ENCODE peak calls at places on chromosome 2, in seven cellular contexts. O is SK-MEL-5; E is activated gamma-delta T cell; X is EH; M is ACHN; Z is ELF-1; J is activated CD4-positive, alpha-beta T cell treated with anti-CD3 and anti-CD28 coated beads, Interleukin-2, amount 50 U/mL, for 1 hour. T is an unnamed sample.

GRCh38 chr2:219628986-219629901 is 1.8 kb downstream of the SLC4A3 start:
- DNase-seq in O (no peak), E (no peak), X (no peak), M (no peak), Z (no peak), J (no peak), T (no peak)

GRCh38 chr2:138846216-138846821 is 66.1 kb upstream of the NXPH2 start:
- DNase-seq in O (peak), E (no peak), X (peak), M (peak), Z (no peak), J (no peak), T (no peak)

GRCh38 chr2:146873056-146873455 is 971.8 kb upstream of the ACVR2A start:
- DNase-seq in O (no peak), E (no peak), X (no peak), M (no peak), Z (no peak), J (no peak), T (no peak)

GRCh38 chr2:112023707-112024106 is 31.4 kb upstream of the TMEM87B start:
- DNase-seq in O (no peak), E (no peak), X (no peak), M (no peak), Z (no peak), J (no peak), T (no peak)

GRCh38 chr2:205712508-205712907 is 30.2 kb downstream of the NRP2 start:
- DNase-seq in O (no peak), E (no peak), X (peak), M (peak), Z (no peak), J (no peak), T (no peak)

GRCh38 chr2:46163804-46164569 is 133.2 kb upstream of the EPAS1 start:
- DNase-seq in O (no peak), E (no peak), X (peak), M (no peak), Z (peak), J (no peak), T (no peak)

GRCh38 chr2:117128471-117128870 is 686.0 kb upstream of the DDX18 start:
- DNase-seq in O (peak), E (no peak), X (no peak), M (no peak), Z (peak), J (no peak), T (no peak)

GRCh38 chr2:163934134-163934533 is 198.3 kb upstream of the FIGN start:
- DNase-seq in O (no peak), E (no peak), X (no peak), M (no peak), Z (no peak), J (no peak), T (no peak)

GRCh38 chr2:218959761-218960195 is 312 bp downstream of the CDK5R2 start:
- DNase-seq in O (no peak), E (no peak), X (no peak), M (no peak), Z (peak), J (no peak), T (no peak)

GRCh38 chr2:61978522-61978921 is 73.0 kb downstream of the COMMD1 start:
- DNase-seq in O (peak), E (no peak), X (peak), M (no peak), Z (no peak), J (no peak), T (no peak)

GRCh38 chr2:28586864-28587263 is 91.0 kb downstream of the PLB1 start:
- DNase-seq in O (no peak), E (no peak), X (no peak), M (no peak), Z (no peak), J (peak), T (peak)

GRCh38 chr2:241878007-241878970 is 8.8 kb downstream of the RTP5 start:
- DNase-seq in O (peak), E (peak), X (peak), M (peak), Z (peak), J (peak), T (peak)

GRCh38 chr2:95027369-95027720 is 1.8 kb downstream of the MAL start:
- DNase-seq in O (no peak), E (no peak), X (no peak), M (no peak), Z (no peak), J (no peak), T (no peak)

GRCh38 chr2:70627499-70627898 is 73.9 kb upstream of the TGFA start:
- DNase-seq in O (peak), E (no peak), X (no peak), M (no peak), Z (no peak), J (no peak), T (no peak)

GRCh38 chr2:168343586-168343985 is 96.2 kb upstream of the STK39 start:
- DNase-seq in O (no peak), E (no peak), X (peak), M (no peak), Z (no peak), J (no peak), T (no peak)

GRCh38 chr2:98385050-98385699 is 38.9 kb downstream of the CNGA3 start:
- DNase-seq in O (peak), E (no peak), X (peak), M (peak), Z (peak), J (peak), T (peak)

GRCh38 chr2:65545818-65546217 is 113.4 kb upstream of the SPRED2 start:
- DNase-seq in O (no peak), E (no peak), X (peak), M (peak), Z (peak), J (no peak), T (no peak)

GRCh38 chr2:241224068-241224850 is 35.8 kb downstream of the ANO7 start:
- DNase-seq in O (peak), E (no peak), X (peak), M (no peak), Z (no peak), J (no peak), T (no peak)

GRCh38 chr2:28565720-28566295 is 69.9 kb downstream of the PLB1 start:
- DNase-seq in O (no peak), E (no peak), X (no peak), M (no peak), Z (no peak), J (no peak), T (no peak)

GRCh38 chr2:220167956-220168355 is 540.5 kb downstream of the SLC4A3 start:
- DNase-seq in O (no peak), E (no peak), X (no peak), M (no peak), Z (no peak), J (no peak), T (no peak)

GRCh38 chr2:33317369-33318015 is 159.0 kb upstream of the RASGRP3 start:
- DNase-seq in O (no peak), E (no peak), X (peak), M (no peak), Z (no peak), J (no peak), T (no peak)

GRCh38 chr2:192250961-192251360 is 56.2 kb upstream of the TMEFF2 start:
- DNase-seq in O (no peak), E (no peak), X (no peak), M (no peak), Z (no peak), J (no peak), T (no peak)

GRCh38 chr2:217820066-217820819 is 182.6 kb downstream of the TNS1 start:
- DNase-seq in O (no peak), E (no peak), X (no peak), M (no peak), Z (no peak), J (no peak), T (no peak)

GRCh38 chr2:146385031-146385430 is 1459.8 kb upstream of the ACVR2A start:
- DNase-seq in O (no peak), E (no peak), X (no peak), M (no peak), Z (no peak), J (no peak), T (no peak)

GRCh38 chr2:177313162-177313781 is 48.7 kb upstream of the NFE2L2 start:
- DNase-seq in O (no peak), E (no peak), X (peak), M (no peak), Z (no peak), J (no peak), T (no peak)

GRCh38 chr2:237057893-237058300 is 27.8 kb upstream of the COPS8 start:
- DNase-seq in O (no peak), E (no peak), X (no peak), M (no peak), Z (no peak), J (no peak), T (no peak)

GRCh38 chr2:220162320-220162719 is 534.9 kb downstream of the SLC4A3 start:
- DNase-seq in O (no peak), E (no peak), X (peak), M (no peak), Z (no peak), J (no peak), T (no peak)

GRCh38 chr2:238376884-238377391 is 49.8 kb upstream of the ASB1 start:
- DNase-seq in O (no peak), E (no peak), X (peak), M (no peak), Z (no peak), J (no peak), T (no peak)

GRCh38 chr2:16295891-16296290 is 355.5 kb downstream of the MYCN start:
- DNase-seq in O (no peak), E (no peak), X (no peak), M (no peak), Z (no peak), J (no peak), T (no peak)

GRCh38 chr2:149330127-149331022 is at the start of gene LYPD6:
- DNase-seq in O (peak), E (no peak), X (peak), M (peak), Z (peak), J (no peak), T (no peak)

GRCh38 chr2:234772775-234773064 is 179.1 kb upstream of the SH3BP4 start:
- DNase-seq in O (no peak), E (no peak), X (no peak), M (no peak), Z (peak), J (no peak), T (no peak)

GRCh38 chr2:64649626-64650025 is 4.1 kb downstream of the SERTAD2 start:
- DNase-seq in O (peak), E (no peak), X (no peak), M (no peak), Z (peak), J (no peak), T (no peak)

GRCh38 chr2:188596054-188596453 is 304.4 kb downstream of the GULP1 start:
- DNase-seq in O (no peak), E (no peak), X (no peak), M (no peak), Z (no peak), J (no peak), T (no peak)

GRCh38 chr2:167100526-167100925 is 212.2 kb downstream of the XIRP2 start:
- DNase-seq in O (no peak), E (no peak), X (no peak), M (no peak), Z (no peak), J (no peak), T (no peak)

GRCh38 chr2:30276455-30276911 is 45.1 kb downstream of the LBH start:
- DNase-seq in O (no peak), E (no peak), X (peak), M (no peak), Z (no peak), J (no peak), T (no peak)

GRCh38 chr2:85283641-85284040 is 44.1 kb downstream of the TGOLN2 start:
- DNase-seq in O (no peak), E (no peak), X (no peak), M (no peak), Z (no peak), J (no peak), T (no peak)

GRCh38 chr2:217902281-217903141 is 100.3 kb downstream of the TNS1 start:
- DNase-seq in O (no peak), E (no peak), X (peak), M (no peak), Z (no peak), J (no peak), T (no peak)

T was measured in CD4-positive, alpha-beta memory T cell.